ENCODE peak calls at places on chromosomes 6 and 20, in nine cellular contexts. K, N, I, E, C, X, M, U and Q are unnamed samples.

GRCh38 chr20:39269031-39269461 is 306.9 kb downstream of the DHX35 start:
- DNase-seq in I (peak), M (peak), C (no peak), X (peak), E (peak), N (peak), K (no peak), U (peak), Q (no peak)

GRCh38 chr6:12009904-12010634 is 2.0 kb upstream of the HIVEP1 start:
- DNase-seq in N (peak), K (no peak), E (no peak), C (no peak), M (peak), U (peak), X (peak), I (peak), Q (peak)

GRCh38 chr6:130050230-130050629 is 31.8 kb downstream of the L3MBTL3 start:
- DNase-seq in N (peak), U (no peak), E (no peak), K (no peak), X (no peak), C (no peak), I (no peak), M (no peak), Q (no peak)

GRCh38 chr6:9405825-9406224 is 970.5 kb upstream of the SLC35B3 start:
- DNase-seq in K (no peak), I (no peak), M (no peak), E (no peak), N (no peak), C (no peak), X (no peak), U (no peak), Q (no peak)

GRCh38 chr6:53718597-53719460 is 53.3 kb upstream of the KLHL31 start:
- DNase-seq in N (peak), M (peak), K (peak), E (no peak), U (peak), I (peak), X (peak), C (peak), Q (peak)

GRCh38 chr6:56652994-56653393 is 10.3 kb upstream of the DST start:
- DNase-seq in N (peak), U (no peak), X (no peak), E (no peak), M (peak), I (peak), C (no peak), K (no peak), Q (peak)

GRCh38 chr6:124795879-124796838 is 166.1 kb upstream of the RNF217 start:
- DNase-seq in K (peak), X (peak), I (peak), U (no peak), M (no peak), C (no peak), N (peak), E (no peak), Q (peak)

GRCh38 chr20:38085031-38085430 is 51.5 kb downstream of the RPRD1B start:
- DNase-seq in K (no peak), E (no peak), N (no peak), M (no peak), C (no peak), U (no peak), X (no peak), I (no peak), Q (no peak)

GRCh38 chr20:3889489-3890409 is 562 bp downstream of the PANK2 start:
- DNase-seq in C (peak), X (peak), E (no peak), N (peak), U (peak), M (peak), I (peak), K (no peak), Q (peak)

GRCh38 chr20:41172296-41173140 is 35.2 kb downstream of the PLCG1 start:
- DNase-seq in C (peak), N (no peak), I (no peak), U (no peak), X (no peak), M (no peak), E (no peak), K (no peak), Q (no peak)

GRCh38 chr6:114747995-114748625 is 405.3 kb upstream of the HS3ST5 start:
- DNase-seq in K (no peak), M (peak), I (peak), U (no peak), C (no peak), E (no peak), X (peak), N (peak), Q (peak)

GRCh38 chr20:63750807-63751470 is 11.4 kb downstream of the SLC2A4RG start:
- DNase-seq in U (no peak), X (no peak), C (no peak), E (no peak), I (no peak), K (no peak), N (no peak), M (no peak), Q (no peak)

GRCh38 chr6:92848459-92848858 is 570.9 kb downstream of the EPHA7 start:
- DNase-seq in U (no peak), E (no peak), I (no peak), C (no peak), N (no peak), X (no peak), M (no peak), K (no peak), Q (no peak)

GRCh38 chr20:25046736-25047666 is 10.9 kb downstream of the ACSS1 start:
- DNase-seq in U (no peak), C (no peak), X (no peak), K (no peak), N (no peak), M (no peak), I (no peak), E (no peak), Q (no peak)

GRCh38 chr6:39961178-39961577 is 26.9 kb upstream of the MOCS1 start:
- DNase-seq in C (no peak), E (no peak), M (peak), X (no peak), N (peak), U (no peak), K (no peak), I (no peak), Q (no peak)

GRCh38 chr6:87730310-87730709 is 28.3 kb upstream of the AKIRIN2 start:
- DNase-seq in I (no peak), N (no peak), M (peak), K (peak), X (peak), U (no peak), E (peak), C (no peak), Q (peak)

GRCh38 chr6:10690651-10691445 is 3.6 kb downstream of the C6orf52 start:
- DNase-seq in X (peak), M (no peak), I (no peak), K (peak), N (no peak), U (no peak), C (no peak), E (no peak), Q (no peak)

GRCh38 chr6:166862287-166862977 is 93.9 kb downstream of the RNASET2 start:
- DNase-seq in K (no peak), N (peak), I (no peak), C (no peak), M (no peak), U (peak), E (no peak), X (peak), Q (no peak)

GRCh38 chr6:159609813-159610212 is 83.2 kb downstream of the SOD2 start:
- DNase-seq in K (no peak), N (peak), X (no peak), E (no peak), U (no peak), C (no peak), I (no peak), M (no peak), Q (no peak)

GRCh38 chr6:122831511-122831910 is 42.5 kb downstream of the SMPDL3A start:
- DNase-seq in X (no peak), K (no peak), E (no peak), C (no peak), M (no peak), I (no peak), U (no peak), N (no peak), Q (no peak)

GRCh38 chr6:43284986-43285385 is 13.1 kb upstream of the SLC22A7 start:
- DNase-seq in E (no peak), U (no peak), X (no peak), M (no peak), K (no peak), I (no peak), N (no peak), C (no peak), Q (no peak)

GRCh38 chr6:154805288-154805911 is 72.2 kb downstream of the SCAF8 start:
- DNase-seq in M (peak), I (peak), X (peak), C (no peak), U (peak), E (no peak), N (peak), K (no peak), Q (peak)

GRCh38 chr6:53587291-53587690 is 42.4 kb upstream of the GCLC start:
- DNase-seq in I (no peak), K (no peak), C (no peak), E (no peak), N (no peak), U (no peak), X (no peak), M (peak), Q (no peak)

GRCh38 chr20:3156811-3157619 is 2.6 kb downstream of the FASTKD5 start:
- DNase-seq in C (no peak), M (no peak), I (no peak), N (no peak), K (no peak), X (no peak), E (no peak), U (no peak), Q (no peak)

GRCh38 chr6:11043552-11043960 is 549 bp downstream of the ELOVL2 start:
- DNase-seq in C (no peak), I (peak), N (peak), K (no peak), X (no peak), E (no peak), M (no peak), U (no peak), Q (no peak)

GRCh38 chr20:38222231-38222922 is 38.2 kb downstream of the KIAA1755 start:
- DNase-seq in N (peak), C (peak), U (peak), X (peak), I (peak), K (no peak), M (peak), E (peak), Q (no peak)

GRCh38 chr20:62477669-62478450 is 2.1 kb upstream of the GATA5 start:
- DNase-seq in X (no peak), E (no peak), U (no peak), N (no peak), C (no peak), I (no peak), K (no peak), M (no peak), Q (no peak)

GRCh38 chr6:4474810-4475209 is 301.4 kb upstream of the CDYL start:
- DNase-seq in M (no peak), K (no peak), E (no peak), N (no peak), I (no peak), C (no peak), U (no peak), X (no peak), Q (no peak)

GRCh38 chr6:4491501-4492260 is 284.5 kb upstream of the CDYL start:
- DNase-seq in N (no peak), U (no peak), C (no peak), M (peak), I (no peak), E (no peak), K (no peak), X (no peak), Q (no peak)

GRCh38 chr20:47271216-47271615 is 85.3 kb downstream of the ZMYND8 start:
- DNase-seq in M (no peak), E (no peak), X (no peak), I (no peak), K (no peak), U (no peak), N (no peak), C (no peak), Q (peak)

GRCh38 chr20:10714236-10714975 is 40.6 kb upstream of the JAG1 start:
- DNase-seq in E (no peak), X (no peak), U (no peak), M (peak), C (no peak), K (no peak), N (no peak), I (no peak), Q (no peak)